ENCODE peak calls at places on chromosomes 13 and 19, in seven cellular contexts. L is lower leg skin, E is NCI-H1436, D is NAMALWA, P is NCI-H187 treated with DMSO at 0.1 percent for 48 hours, G is HT-29, J is C1 segment of cervical spinal cord. K is an unnamed sample.

GRCh38 chr13:83197316-83197715 is 685.0 kb downstream of the SLITRK1 start:
- DNase-seq in D (no peak), J (no peak), G (no peak), P (no peak), L (no peak), E (no peak), K (no peak)

GRCh38 chr19:30148803-30149202 is 206.8 kb downstream of the URI1 start:
- DNase-seq in D (no peak), G (no peak), L (no peak), P (no peak), E (no peak), J (no peak), K (no peak)

GRCh38 chr13:111503376-111503775 is 182.9 kb downstream of the TEX29 start:
- DNase-seq in G (no peak), E (no peak), P (no peak), D (no peak), L (no peak), J (no peak), K (no peak)

GRCh38 chr19:44807162-44807561 is 1.7 kb upstream of the BCAM start:
- DNase-seq in E (no peak), D (no peak), G (peak), P (no peak), L (peak), J (no peak), K (no peak)

GRCh38 chr19:17488593-17489391 is 18.5 kb downstream of the SLC27A1 start:
- DNase-seq in P (no peak), G (peak), J (no peak), L (peak), D (peak), E (peak), K (no peak)

GRCh38 chr19:56252699-56253422 is 19.7 kb upstream of the EDDM13 start:
- DNase-seq in D (peak), E (peak), J (no peak), L (peak), G (peak), P (peak), K (peak)

GRCh38 chr13:111949311-111949710 is 117.6 kb upstream of the SOX1 start:
- DNase-seq in J (no peak), P (no peak), G (no peak), E (no peak), L (no peak), D (no peak), K (no peak)

GRCh38 chr13:48333976-48334375 is 30.4 kb downstream of the RB1 start:
- DNase-seq in D (peak), J (no peak), L (no peak), P (no peak), E (no peak), G (no peak), K (no peak)

GRCh38 chr13:110130431-110130830 is 176.5 kb downstream of the COL4A1 start:
- DNase-seq in D (no peak), L (no peak), J (no peak), G (no peak), P (no peak), E (no peak), K (no peak)

GRCh38 chr19:18097993-18098890 is 664 bp downstream of the MAST3 start:
- DNase-seq in G (no peak), D (peak), E (no peak), P (no peak), J (no peak), L (no peak), K (no peak)

K was measured in ovary.